ENCODE peak calls at places on chromosomes 16 and 17, in four cellular contexts. Y is neural progenitor cell, W is PC-3, M is K562. C is an unnamed sample.

GRCh38 chr16:9489823-9490467 is 398.5 kb downstream of the HAPSTR1 start:
- DNase-seq in Y (peak; percentile 51), W (no peak), M (no peak), C (no peak)

GRCh38 chr16:86911311-86911999 is 333.1 kb downstream of the FOXL1 start:
- DNase-seq in Y (no peak), W (no peak), M (no peak), C (no peak)

GRCh38 chr17:17028059-17028877 is 14.0 kb upstream of the MPRIP start:
- DNase-seq in Y (peak; percentile 89), W (peak; percentile 100), M (peak; percentile 89), C (peak; percentile 100)

GRCh38 chr16:80804061-80804450 is 342 bp downstream of the CDYL2 start:
- DNase-seq in Y (no peak), W (peak; percentile 34), M (peak; percentile 11), C (no peak)

GRCh38 chr17:30304778-30305177 is 13.0 kb upstream of the BLMH start:
- DNase-seq in Y (no peak), W (no peak), M (no peak), C (no peak)

GRCh38 chr17:83194761-83195329 is 115.4 kb downstream of the METRNL start:
- DNase-seq in Y (no peak), W (no peak), M (no peak), C (peak; percentile 29)

GRCh38 chr17:32914181-32914580 is 13.8 kb upstream of the TMEM98 start:
- DNase-seq in Y (no peak), W (no peak), M (no peak), C (no peak)

GRCh38 chr16:50458694-50459271 is 89.4 kb upstream of the NKD1 start:
- DNase-seq in Y (no peak), W (no peak), M (no peak), C (no peak)

GRCh38 chr17:83080641-83081560 is 1.5 kb downstream of the METRNL start:
- DNase-seq in Y (peak; percentile 56), W (no peak), M (peak; percentile 84), C (peak; percentile 33)

GRCh38 chr16:75899163-75899562 is 172.9 kb upstream of the CPHXL start:
- DNase-seq in Y (no peak), W (no peak), M (no peak), C (no peak)

GRCh38 chr17:28925912-28926365 is 23.1 kb upstream of the DHRS13 start:
- DNase-seq in Y (no peak), W (peak; percentile 74), M (no peak), C (peak; percentile 92)

GRCh38 chr17:4364622-4365041 is 1.8 kb downstream of the UBE2G1 start:
- DNase-seq in Y (no peak), W (no peak), M (no peak), C (no peak)

GRCh38 chr17:28471531-28472342 is 1.7 kb upstream of the SLC13A2 start:
- DNase-seq in Y (no peak), W (peak; percentile 7), M (no peak), C (peak; percentile 52)

GRCh38 chr17:77493238-77493812 is 352.6 kb downstream of the SEC14L1 start:
- DNase-seq in Y (peak; percentile 59), W (no peak), M (no peak), C (no peak)

GRCh38 chr17:42457107-42457787 is 1.4 kb upstream of the ATP6V0A1 start:
- DNase-seq in Y (no peak), W (no peak), M (no peak), C (no peak)

GRCh38 chr16:78553268-78554044 is 454.0 kb downstream of the WWOX start:
- DNase-seq in Y (no peak), W (no peak), M (no peak), C (no peak)

GRCh38 chr17:2068101-2068518 is 13.2 kb downstream of the HIC1 start:
- DNase-seq in Y (no peak), W (no peak), M (no peak), C (no peak)
- TF ChIP-seq CTCF in Y (no peak), W (no peak), M (no peak), C (no peak)

GRCh38 chr16:85750021-85750826 is 672 bp downstream of the C16orf74 start:
- DNase-seq in Y (peak; percentile 59), W (peak; percentile 54), M (peak; percentile 33), C (no peak)
- TF ChIP-seq EZH2 in Y (peak; percentile 74), W (no peak), M (no peak), C (no peak)

GRCh38 chr16:28981517-28981916 is 3.3 kb upstream of the LAT start:
- DNase-seq in Y (peak; percentile 29), W (peak; percentile 58), M (peak; percentile 81), C (no peak)
- TF ChIP-seq CTCF in Y (peak; percentile 56), W (peak; percentile 76), M (peak; percentile 93), C (peak; percentile 80)

DNA sequence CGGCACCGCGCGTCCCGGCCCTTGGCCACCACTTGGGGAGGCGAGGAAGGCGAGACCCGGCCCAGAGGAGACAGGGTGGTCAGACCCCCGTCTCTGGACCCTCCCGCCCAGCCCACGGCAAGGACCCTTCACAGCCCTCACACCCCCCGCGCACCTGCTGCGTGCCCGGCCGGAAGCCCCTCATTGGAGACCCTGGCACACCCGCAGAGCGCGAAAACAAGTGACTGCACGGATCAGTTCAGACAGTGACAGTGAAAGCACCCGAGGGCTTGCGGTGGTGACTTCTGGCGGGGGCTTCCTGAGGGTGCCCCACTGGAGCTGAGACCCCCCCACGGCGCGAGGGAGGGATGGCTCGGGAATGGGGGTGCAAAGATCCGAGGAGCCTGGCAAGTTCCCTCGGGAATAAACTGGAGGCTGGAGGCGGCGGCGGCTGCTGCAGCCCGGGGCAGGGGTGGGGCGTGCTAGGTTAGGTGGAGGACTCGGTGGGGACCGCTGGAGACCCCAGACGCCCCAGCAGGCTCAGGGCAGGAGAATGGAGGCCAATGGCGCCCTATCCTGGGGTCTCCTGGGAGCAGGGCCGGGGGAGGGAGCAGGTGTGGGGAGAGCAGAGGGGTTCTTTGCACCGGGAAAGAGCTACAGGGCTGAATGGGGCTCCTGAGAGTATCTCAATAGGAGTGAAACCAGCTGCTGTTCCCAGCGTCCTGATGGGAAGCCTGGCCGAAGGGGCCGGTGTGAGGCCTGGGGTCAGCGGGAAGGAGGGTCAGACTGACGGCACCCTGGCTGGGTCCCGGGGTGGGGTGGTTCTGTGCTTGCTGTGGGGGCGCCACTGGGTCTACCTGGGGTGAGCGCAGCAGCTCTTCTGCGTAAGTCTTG is 824 bp upstream of the FBXL16 start:
- DNase-seq in Y (peak; percentile 45), W (no peak), M (no peak), C (no peak)
- TF ChIP-seq EZH2 in Y (peak; percentile 98), W (no peak), M (no peak), C (peak; percentile 52)

C was measured in PC-9.